ENCODE peak calls at places on chromosomes 11 and 22, in nine cellular contexts. One of them, this sample, is unnamed.

GRCh38 chr11:72466410-72466809 is 32.1 kb upstream of the CLPB start:
- DNase-seq in esophagus muscularis mucosa: no peak
- DNase-seq in HepG2: no peak
- DNase-seq in transverse colon: no peak
- DNase-seq in SK-N-SH: no peak
- DNase-seq in sigmoid colon: no peak
- DNase-seq in stomach: no peak
- DNase-seq in H1: no peak
- DNase-seq in suprapubic skin: no peak
- DNase-seq in this sample: no peak

GRCh38 chr11:100557830-100558611 is 129.1 kb upstream of the ARHGAP42 start:
- DNase-seq in stomach: no peak
- DNase-seq in SK-N-SH: no peak
- DNase-seq in HepG2: no peak
- DNase-seq in suprapubic skin: no peak
- DNase-seq in transverse colon: no peak
- DNase-seq in esophagus muscularis mucosa: no peak
- DNase-seq in sigmoid colon: no peak
- DNase-seq in H1: no peak
- DNase-seq in this sample: no peak

GRCh38 chr11:61907282-61907681 is 10.1 kb downstream of the RAB3IL1 start:
- DNase-seq in sigmoid colon: no peak
- DNase-seq in esophagus muscularis mucosa: no peak
- DNase-seq in H1: no peak
- DNase-seq in suprapubic skin: no peak
- DNase-seq in transverse colon: no peak
- DNase-seq in stomach: no peak
- DNase-seq in HepG2: no peak
- DNase-seq in SK-N-SH: no peak
- DNase-seq in this sample: no peak

GRCh38 chr22:50705219-50705691 is 32.6 kb downstream of the SHANK3 start:
- DNase-seq in SK-N-SH: peak
- DNase-seq in suprapubic skin: no peak
- DNase-seq in stomach: peak
- DNase-seq in HepG2: no peak
- DNase-seq in esophagus muscularis mucosa: no peak
- DNase-seq in sigmoid colon: peak
- DNase-seq in transverse colon: no peak
- DNase-seq in H1: peak
- DNase-seq in this sample: no peak

GRCh38 chr11:19218801-19219460 is 17.1 kb upstream of the CSRP3 start:
- DNase-seq in H1: no peak
- DNase-seq in esophagus muscularis mucosa: peak
- DNase-seq in stomach: no peak
- DNase-seq in sigmoid colon: no peak
- DNase-seq in SK-N-SH: peak
- DNase-seq in suprapubic skin: no peak
- DNase-seq in HepG2: no peak
- DNase-seq in transverse colon: no peak
- DNase-seq in this sample: peak

GRCh38 chr11:72754149-72754543 is 1.9 kb upstream of the ARAP1 start:
- DNase-seq in suprapubic skin: no peak
- DNase-seq in H1: no peak
- DNase-seq in sigmoid colon: no peak
- DNase-seq in HepG2: no peak
- DNase-seq in esophagus muscularis mucosa: no peak
- DNase-seq in transverse colon: no peak
- DNase-seq in SK-N-SH: no peak
- DNase-seq in stomach: no peak
- DNase-seq in this sample: no peak

GRCh38 chr11:65553301-65554001 is 4.7 kb downstream of the LTBP3 start:
- DNase-seq in SK-N-SH: no peak
- DNase-seq in transverse colon: peak
- DNase-seq in suprapubic skin: no peak
- DNase-seq in HepG2: no peak
- DNase-seq in sigmoid colon: no peak
- DNase-seq in H1: peak
- DNase-seq in stomach: no peak
- DNase-seq in esophagus muscularis mucosa: no peak
- DNase-seq in this sample: peak

GRCh38 chr11:91164452-91164822 is 941.6 kb upstream of the CHORDC1 start:
- DNase-seq in sigmoid colon: no peak
- DNase-seq in transverse colon: no peak
- DNase-seq in H1: no peak
- DNase-seq in esophagus muscularis mucosa: no peak
- DNase-seq in HepG2: no peak
- DNase-seq in SK-N-SH: no peak
- DNase-seq in suprapubic skin: no peak
- DNase-seq in stomach: no peak
- DNase-seq in this sample: no peak

GRCh38 chr22:37464181-37464580 is 22.0 kb downstream of the MFNG start:
- DNase-seq in suprapubic skin: no peak
- DNase-seq in SK-N-SH: peak
- DNase-seq in sigmoid colon: no peak
- DNase-seq in transverse colon: peak
- DNase-seq in H1: no peak
- DNase-seq in stomach: no peak
- DNase-seq in esophagus muscularis mucosa: no peak
- DNase-seq in HepG2: no peak
- DNase-seq in this sample: no peak

GRCh38 chr22:37465721-37466120 is 20.5 kb downstream of the MFNG start:
- DNase-seq in SK-N-SH: no peak
- DNase-seq in stomach: no peak
- DNase-seq in sigmoid colon: no peak
- DNase-seq in transverse colon: no peak
- DNase-seq in HepG2: no peak
- DNase-seq in esophagus muscularis mucosa: no peak
- DNase-seq in suprapubic skin: no peak
- DNase-seq in H1: no peak
- DNase-seq in this sample: no peak

GRCh38 chr22:37460684-37461083 is 25.5 kb downstream of the MFNG start:
- DNase-seq in SK-N-SH: no peak
- DNase-seq in suprapubic skin: no peak
- DNase-seq in sigmoid colon: no peak
- DNase-seq in HepG2: no peak
- DNase-seq in stomach: no peak
- DNase-seq in transverse colon: no peak
- DNase-seq in esophagus muscularis mucosa: no peak
- DNase-seq in H1: no peak
- DNase-seq in this sample: no peak

GRCh38 chr22:37462426-37462825 is 23.8 kb downstream of the MFNG start:
- DNase-seq in H1: no peak
- DNase-seq in sigmoid colon: no peak
- DNase-seq in suprapubic skin: no peak
- DNase-seq in stomach: no peak
- DNase-seq in HepG2: no peak
- DNase-seq in esophagus muscularis mucosa: no peak
- DNase-seq in SK-N-SH: peak
- DNase-seq in transverse colon: no peak
- DNase-seq in this sample: no peak

GRCh38 chr22:37462983-37463382 is 23.2 kb downstream of the MFNG start:
- DNase-seq in suprapubic skin: no peak
- DNase-seq in sigmoid colon: no peak
- DNase-seq in stomach: no peak
- DNase-seq in esophagus muscularis mucosa: no peak
- DNase-seq in SK-N-SH: no peak
- DNase-seq in HepG2: peak
- DNase-seq in transverse colon: no peak
- DNase-seq in H1: peak
- DNase-seq in this sample: no peak
- TF ChIP-seq EP300 in suprapubic skin: no peak
- TF ChIP-seq EP300 in sigmoid colon: no peak
- TF ChIP-seq EP300 in stomach: no peak
- TF ChIP-seq EP300 in esophagus muscularis mucosa: no peak
- TF ChIP-seq EP300 in SK-N-SH: no peak
- TF ChIP-seq EP300 in HepG2: no peak
- TF ChIP-seq EP300 in transverse colon: no peak
- TF ChIP-seq EP300 in H1: no peak
- TF ChIP-seq EP300 in this sample: no peak

GRCh38 chr11:46537851-46538295 is 56.0 kb downstream of the AMBRA1 start:
- DNase-seq in SK-N-SH: peak
- DNase-seq in sigmoid colon: peak
- DNase-seq in HepG2: peak
- DNase-seq in stomach: peak
- DNase-seq in transverse colon: peak
- DNase-seq in H1: peak
- DNase-seq in suprapubic skin: no peak
- DNase-seq in esophagus muscularis mucosa: no peak
- DNase-seq in this sample: no peak

GRCh38 chr11:46547579-46547978 is 46.2 kb downstream of the AMBRA1 start:
- DNase-seq in HepG2: no peak
- DNase-seq in esophagus muscularis mucosa: no peak
- DNase-seq in sigmoid colon: no peak
- DNase-seq in stomach: peak
- DNase-seq in suprapubic skin: no peak
- DNase-seq in transverse colon: no peak
- DNase-seq in H1: no peak
- DNase-seq in SK-N-SH: no peak
- DNase-seq in this sample: no peak

GRCh38 chr11:46543564-46543963 is 50.3 kb downstream of the AMBRA1 start:
- DNase-seq in stomach: no peak
- DNase-seq in transverse colon: no peak
- DNase-seq in esophagus muscularis mucosa: no peak
- DNase-seq in SK-N-SH: no peak
- DNase-seq in suprapubic skin: no peak
- DNase-seq in sigmoid colon: no peak
- DNase-seq in HepG2: no peak
- DNase-seq in H1: no peak
- DNase-seq in this sample: no peak

GRCh38 chr11:46537121-46537520 is 56.7 kb downstream of the AMBRA1 start:
- DNase-seq in stomach: no peak
- DNase-seq in SK-N-SH: no peak
- DNase-seq in sigmoid colon: no peak
- DNase-seq in suprapubic skin: no peak
- DNase-seq in transverse colon: no peak
- DNase-seq in esophagus muscularis mucosa: no peak
- DNase-seq in HepG2: no peak
- DNase-seq in H1: no peak
- DNase-seq in this sample: no peak

DNA sequence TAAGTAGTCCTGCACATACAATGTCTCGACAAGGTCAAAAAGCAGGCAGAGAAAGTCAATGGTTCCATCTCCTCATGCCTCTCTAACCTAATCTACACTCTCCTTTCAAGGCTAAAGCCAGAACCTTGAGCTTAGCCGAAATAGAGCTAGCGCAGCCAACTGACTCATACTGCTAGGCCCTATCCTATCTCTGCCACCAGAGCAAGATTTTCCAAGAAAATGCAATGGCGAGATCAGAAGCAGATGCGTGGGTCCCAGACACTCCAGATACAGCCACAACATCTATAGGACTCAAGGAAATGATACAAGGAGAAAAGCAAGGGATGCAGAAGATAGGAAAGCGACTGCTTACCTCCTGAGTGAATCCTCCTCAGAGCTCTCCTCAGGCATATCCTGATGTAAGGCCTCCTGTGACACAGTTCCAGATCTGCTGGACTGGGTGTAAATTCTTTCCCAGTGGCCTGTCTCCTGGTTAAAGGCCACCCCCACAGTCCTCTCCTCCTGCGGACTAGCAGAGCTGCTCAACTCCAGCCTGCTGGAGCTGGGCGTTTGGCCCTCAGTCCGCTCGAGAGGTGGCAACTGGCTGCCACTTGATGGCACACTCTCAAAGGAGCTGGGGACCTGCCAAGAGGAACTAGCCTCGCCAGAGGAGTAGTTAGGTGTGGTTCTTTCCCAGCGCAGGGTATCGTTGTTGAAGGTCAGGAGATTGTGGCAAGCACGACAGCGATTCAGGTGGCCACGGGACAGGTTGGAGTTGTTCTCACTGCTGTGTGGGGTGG is 52.0 kb downstream of the AMBRA1 start:
- DNase-seq in sigmoid colon: no peak
- DNase-seq in transverse colon: peak
- DNase-seq in stomach: peak
- DNase-seq in suprapubic skin: no peak
- DNase-seq in esophagus muscularis mucosa: no peak
- DNase-seq in H1: no peak
- DNase-seq in SK-N-SH: no peak
- DNase-seq in HepG2: no peak
- DNase-seq in this sample: peak
- TF ChIP-seq POLR2AphosphoS5 in sigmoid colon: no peak
- TF ChIP-seq POLR2AphosphoS5 in transverse colon: no peak
- TF ChIP-seq POLR2AphosphoS5 in stomach: no peak
- TF ChIP-seq POLR2AphosphoS5 in suprapubic skin: no peak
- TF ChIP-seq POLR2AphosphoS5 in esophagus muscularis mucosa: no peak
- TF ChIP-seq POLR2AphosphoS5 in H1: no peak
- TF ChIP-seq POLR2AphosphoS5 in SK-N-SH: no peak
- TF ChIP-seq POLR2AphosphoS5 in HepG2: no peak
- TF ChIP-seq POLR2AphosphoS5 in this sample: peak

GRCh38 chr22:31080848-31081649 is at the start of gene SMTN:
- DNase-seq in H1: peak
- DNase-seq in transverse colon: peak
- DNase-seq in HepG2: peak
- DNase-seq in esophagus muscularis mucosa: peak
- DNase-seq in sigmoid colon: peak
- DNase-seq in suprapubic skin: peak
- DNase-seq in stomach: peak
- DNase-seq in SK-N-SH: peak
- DNase-seq in this sample: peak

GRCh38 chr22:31079095-31079642 is 1.9 kb upstream of the SMTN start:
- DNase-seq in HepG2: peak
- DNase-seq in suprapubic skin: no peak
- DNase-seq in H1: peak
- DNase-seq in SK-N-SH: peak
- DNase-seq in transverse colon: peak
- DNase-seq in stomach: peak
- DNase-seq in sigmoid colon: no peak
- DNase-seq in esophagus muscularis mucosa: no peak
- DNase-seq in this sample: no peak

GRCh38 chr22:31075961-31076360 is 5.2 kb upstream of the SMTN start:
- DNase-seq in transverse colon: peak
- DNase-seq in esophagus muscularis mucosa: no peak
- DNase-seq in sigmoid colon: peak
- DNase-seq in suprapubic skin: peak
- DNase-seq in SK-N-SH: no peak
- DNase-seq in HepG2: no peak
- DNase-seq in H1: no peak
- DNase-seq in stomach: peak
- DNase-seq in this sample: no peak

GRCh38 chr22:31080164-31080847 is 812 bp upstream of the SMTN start:
- DNase-seq in stomach: no peak
- DNase-seq in sigmoid colon: no peak
- DNase-seq in SK-N-SH: peak
- DNase-seq in transverse colon: no peak
- DNase-seq in esophagus muscularis mucosa: no peak
- DNase-seq in HepG2: no peak
- DNase-seq in H1: peak
- DNase-seq in suprapubic skin: no peak
- DNase-seq in this sample: no peak

GRCh38 chr22:31077681-31078080 is 3.4 kb upstream of the SMTN start:
- DNase-seq in stomach: no peak
- DNase-seq in esophagus muscularis mucosa: no peak
- DNase-seq in sigmoid colon: no peak
- DNase-seq in H1: no peak
- DNase-seq in suprapubic skin: no peak
- DNase-seq in HepG2: no peak
- DNase-seq in transverse colon: no peak
- DNase-seq in SK-N-SH: no peak
- DNase-seq in this sample: no peak
- H3K27ac ChIP-seq in stomach: no peak
- H3K27ac ChIP-seq in esophagus muscularis mucosa: no peak
- H3K27ac ChIP-seq in sigmoid colon: no peak
- H3K27ac ChIP-seq in H1: no peak
- H3K27ac ChIP-seq in suprapubic skin: no peak
- H3K27ac ChIP-seq in HepG2: no peak
- H3K27ac ChIP-seq in transverse colon: peak
- H3K27ac ChIP-seq in SK-N-SH: no peak
- H3K27ac ChIP-seq in this sample: no peak

GRCh38 chr11:103798029-103798428 is 238.4 kb upstream of the DDI1 start:
- DNase-seq in transverse colon: no peak
- DNase-seq in SK-N-SH: no peak
- DNase-seq in esophagus muscularis mucosa: no peak
- DNase-seq in HepG2: no peak
- DNase-seq in sigmoid colon: no peak
- DNase-seq in stomach: no peak
- DNase-seq in suprapubic skin: no peak
- DNase-seq in H1: no peak
- DNase-seq in this sample: no peak
- TF ChIP-seq EP300 in transverse colon: no peak
- TF ChIP-seq EP300 in SK-N-SH: no peak
- TF ChIP-seq EP300 in esophagus muscularis mucosa: no peak
- TF ChIP-seq EP300 in HepG2: no peak
- TF ChIP-seq EP300 in sigmoid colon: no peak
- TF ChIP-seq EP300 in stomach: no peak
- TF ChIP-seq EP300 in suprapubic skin: no peak
- TF ChIP-seq EP300 in H1: no peak
- TF ChIP-seq EP300 in this sample: no peak

This sample was measured in upper lobe of left lung.